ENCODE peak calls at places on chromosomes 5 and 9, in five cellular contexts. H is epithelial cell of prostate; B is stimulated activated CD4-positive, alpha-beta T cell treated with anti-CD3 and anti-CD28 coated beads, Interleukin-4, amount 100 ng/mL, for 4 hours; P is fibroblast of pulmonary artery; Z is left ventricle myocardium inferior. R is an unnamed sample.

GRCh38 chr5:109316631-109317030 is 93.1 kb downstream of the PJA2 start:
- DNase-seq in H (peak; percentile 53), B (no peak), P (peak; percentile 20), Z (no peak), R (no peak)

GRCh38 chr9:106479679-106480078 is 383.3 kb upstream of the ZNF462 start:
- DNase-seq in H (peak; percentile 56), B (no peak), P (peak; percentile 5), Z (no peak), R (no peak)

GRCh38 chr5:88692979-88693932 is 189.7 kb downstream of the MEF2C start:
- DNase-seq in H (no peak), B (no peak), P (no peak), Z (no peak), R (no peak)

GRCh38 chr5:73499756-73500155 is 1.5 kb downstream of the BTF3 start:
- DNase-seq in H (no peak), B (no peak), P (no peak), Z (no peak), R (no peak)

GRCh38 chr5:98656106-98656795 is 117.2 kb upstream of the RGMB start:
- DNase-seq in H (no peak), B (no peak), P (peak; percentile 10), Z (no peak), R (no peak)

GRCh38 chr9:546797-547223 is 294.7 kb upstream of the DMRT1 start:
- DNase-seq in H (no peak), B (no peak), P (peak; percentile 69), Z (no peak), R (no peak)

GRCh38 chr9:4382722-4383317 is 83.0 kb upstream of the GLIS3 start:
- DNase-seq in H (no peak), B (no peak), P (peak; percentile 55), Z (no peak), R (no peak)

GRCh38 chr9:134800791-134801339 is 79.7 kb upstream of the FCN2 start:
- DNase-seq in H (no peak), B (no peak), P (no peak), Z (peak; percentile 59), R (no peak)

GRCh38 chr9:94065535-94065961 is 18.7 kb upstream of the PTPDC1 start:
- DNase-seq in H (peak; percentile 3), B (peak; percentile 61), P (peak; percentile 96), Z (peak; percentile 60), R (no peak)

GRCh38 chr9:113350338-113350672 is 964 bp downstream of the BSPRY start:
- DNase-seq in H (no peak), B (no peak), P (no peak), Z (no peak), R (no peak)

GRCh38 chr9:14530301-14530700 is 162.9 kb downstream of the ZDHHC21 start:
- DNase-seq in H (no peak), B (no peak), P (no peak), Z (no peak), R (no peak)

GRCh38 chr9:11708899-11709298 is 984.3 kb upstream of the TYRP1 start:
- DNase-seq in H (no peak), B (no peak), P (no peak), Z (no peak), R (no peak)

GRCh38 chr9:137437691-137438590 is 3.2 kb downstream of the ENTPD8 start:
- DNase-seq in H (no peak), B (no peak), P (no peak), Z (no peak), R (peak; percentile 85)

GRCh38 chr9:131420913-131421312 is 27.0 kb downstream of the PRRC2B start:
- DNase-seq in H (no peak), B (no peak), P (peak; percentile 63), Z (no peak), R (peak; percentile 15)

GRCh38 chr9:117815315-117815714 is 111.1 kb downstream of the TLR4 start:
- DNase-seq in H (no peak), B (no peak), P (no peak), Z (no peak), R (no peak)

GRCh38 chr9:93653762-93654161 is 77.4 kb downstream of the PHF2 start:
- DNase-seq in H (no peak), B (no peak), P (no peak), Z (peak; percentile 10), R (peak; percentile 50)

GRCh38 chr9:132840980-132841379 is 37.1 kb downstream of the AK8 start:
- DNase-seq in H (no peak), B (no peak), P (no peak), Z (no peak), R (peak; percentile 42)

GRCh38 chr5:95809414-95809960 is 13.0 kb downstream of the GLRX start:
- DNase-seq in H (no peak), B (no peak), P (peak; percentile 72), Z (no peak), R (no peak)

GRCh38 chr5:17713301-17713700 is 79.0 kb downstream of the TAF11L14 start:
- DNase-seq in H (peak; percentile 33), B (no peak), P (no peak), Z (no peak), R (no peak)

GRCh38 chr5:143248822-143249579 is 154.5 kb downstream of the NR3C1 start:
- DNase-seq in H (peak; percentile 62), B (no peak), P (peak; percentile 65), Z (no peak), R (no peak)

GRCh38 chr5:76942581-76942980 is 10.3 kb upstream of the CRHBP start:
- DNase-seq in H (peak; percentile 10), B (no peak), P (no peak), Z (no peak), R (no peak)

GRCh38 chr5:156800982-156801381 is 49.1 kb upstream of the PPP1R2B start:
- DNase-seq in H (no peak), B (no peak), P (no peak), Z (no peak), R (no peak)

GRCh38 chr5:64794053-64794770 is 25.5 kb downstream of the CWC27 start:
- DNase-seq in H (no peak), B (no peak), P (no peak), Z (no peak), R (no peak)

GRCh38 chr9:14272924-14273528 is 40.9 kb downstream of the NFIB start:
- DNase-seq in H (no peak), B (no peak), P (no peak), Z (no peak), R (no peak)

GRCh38 chr9:88400021-88400420 is 11.8 kb downstream of the SPIN1 start:
- DNase-seq in H (no peak), B (no peak), P (peak; percentile 66), Z (no peak), R (no peak)

GRCh38 chr5:56684159-56684558 is 131.2 kb upstream of the MAP3K1 start:
- DNase-seq in H (no peak), B (no peak), P (no peak), Z (no peak), R (no peak)

GRCh38 chr5:73564644-73565165 is 734 bp downstream of the ANKRA2 start:
- DNase-seq in H (no peak), B (no peak), P (peak; percentile 13), Z (no peak), R (no peak)

GRCh38 chr5:74446673-74447337 is 193.7 kb downstream of the ENC1 start:
- DNase-seq in H (no peak), B (no peak), P (peak; percentile 92), Z (peak; percentile 26), R (no peak)

GRCh38 chr9:96461336-96461735 is 11.4 kb downstream of the HABP4 start:
- DNase-seq in H (no peak), B (no peak), P (no peak), Z (no peak), R (no peak)

GRCh38 chr9:126386088-126386487 is 59.5 kb downstream of the MVB12B start:
- DNase-seq in H (no peak), B (no peak), P (peak; percentile 28), Z (no peak), R (no peak)

GRCh38 chr5:14665949-14666741 is 1.6 kb downstream of the OTULIN start:
- DNase-seq in H (no peak), B (peak; percentile 47), P (peak; percentile 20), Z (no peak), R (no peak)